ENCODE peak calls at places on chromosomes 16 and 17, in eight cellular contexts. O is AG08395, S is NCI-H82, W is Karpas-422, A is HS-5, K is HEK293T, H is cardiac fibroblast, V is EL. C is an unnamed sample.

GRCh38 chr16:68376590-68376989 is 65.8 kb downstream of the PRMT7 start:
- DNase-seq in O (no peak), S (no peak), W (no peak), A (no peak), K (no peak), H (no peak), V (no peak), C (no peak)

GRCh38 chr16:58127033-58127556 is 2.1 kb downstream of the CFAP20 start:
- DNase-seq in O (peak), S (peak), W (peak), A (no peak), K (no peak), H (peak), V (no peak), C (peak)

GRCh38 chr17:3915642-3916012 is 638 bp downstream of the P2RX1 start:
- DNase-seq in O (no peak), S (no peak), W (no peak), A (no peak), K (no peak), H (no peak), V (no peak), C (no peak)

GRCh38 chr16:9081183-9081582 is 10.3 kb upstream of the HAPSTR1 start:
- DNase-seq in O (no peak), S (no peak), W (no peak), A (no peak), K (no peak), H (no peak), V (no peak), C (no peak)

GRCh38 chr16:637081-638018 is 1.2 kb upstream of the METTL26 start:
- DNase-seq in O (peak), S (peak), W (no peak), A (no peak), K (peak), H (peak), V (peak), C (peak)

GRCh38 chr16:2770057-2770780 is 6.9 kb downstream of the ELOB start:
- DNase-seq in O (no peak), S (peak), W (peak), A (no peak), K (no peak), H (no peak), V (no peak), C (no peak)

GRCh38 chr17:60665602-60666001 is 12.0 kb upstream of the BCAS3 start:
- DNase-seq in O (no peak), S (no peak), W (no peak), A (no peak), K (no peak), H (no peak), V (no peak), C (no peak)

GRCh38 chr17:33888455-33888854 is 366.6 kb upstream of the CCL2 start:
- DNase-seq in O (peak), S (no peak), W (no peak), A (no peak), K (no peak), H (no peak), V (no peak), C (no peak)

GRCh38 chr16:79543219-79543618 is 57.3 kb downstream of the MAF start:
- DNase-seq in O (no peak), S (no peak), W (no peak), A (no peak), K (no peak), H (no peak), V (no peak), C (no peak)

GRCh38 chr17:21425736-21426135 is 49.6 kb downstream of the KCNJ12 start:
- DNase-seq in O (no peak), S (no peak), W (no peak), A (no peak), K (no peak), H (no peak), V (no peak), C (no peak)

GRCh38 chr17:19024101-19025078 is 19.8 kb upstream of the FAM83G start:
- DNase-seq in O (peak), S (no peak), W (no peak), A (no peak), K (no peak), H (peak), V (peak), C (no peak)